ENCODE peak calls at places on chromosomes 6 and 20, in nine cellular contexts. D is psoas muscle; R is lung; M is CD4-positive, alpha-beta memory T cell; K is A549; A is CD4-positive, CD25-positive, alpha-beta regulatory T cell; W is right cardiac atrium; I is CD8-positive, alpha-beta memory T cell; T is CD4-positive, alpha-beta T cell. B is an unnamed sample. For H3K9me3, the result is how much of the 10 kb centered on the place peaks cover.

GRCh38 chr6:91299544-91300491 is 712.9 kb upstream of the MAP3K7 start:
- DNase-seq in I (no peak), W (peak), A (no peak), R (no peak), D (peak), M (no peak), K (no peak), T (no peak), B (no peak)

GRCh38 chr6:161353208-161353613 is 79.3 kb upstream of the AGPAT4 start:
- DNase-seq in A (no peak), W (peak), D (no peak), I (no peak), K (peak), M (no peak), R (no peak), T (no peak), B (no peak)

GRCh38 chr6:143400258-143401059 is 50.0 kb downstream of the ADAT2 start:
- DNase-seq in T (no peak), I (peak), K (no peak), M (peak), A (no peak), D (no peak), W (peak), R (peak), B (no peak)

GRCh38 chr6:153059757-153060156 is 57.2 kb upstream of the MTRF1L start:
- DNase-seq in R (no peak), W (no peak), K (peak), D (no peak), A (no peak), I (no peak), M (no peak), T (no peak), B (no peak)

GRCh38 chr20:829531-829930 is 4.0 kb upstream of the FAM110A start:
- DNase-seq in I (no peak), A (no peak), T (no peak), D (no peak), R (no peak), W (no peak), K (no peak), M (no peak), B (no peak)

GRCh38 chr6:44921787-44922186 is 406.3 kb upstream of the RUNX2 start:
- DNase-seq in T (no peak), I (no peak), W (no peak), R (peak), A (no peak), D (no peak), M (no peak), K (no peak), B (no peak)

GRCh38 chr6:135311446-135312200 is 130.5 kb downstream of the MYB start:
- DNase-seq in W (no peak), D (no peak), I (no peak), R (no peak), A (no peak), M (no peak), K (no peak), T (no peak), B (no peak)

GRCh38 chr6:21099338-21100314 is 493.9 kb upstream of the SOX4 start:
- DNase-seq in D (no peak), K (no peak), A (no peak), R (no peak), W (no peak), I (no peak), T (no peak), M (no peak), B (no peak)

GRCh38 chr6:112563368-112563767 is 216.2 kb downstream of the RFPL4B start:
- DNase-seq in W (no peak), I (no peak), M (no peak), A (no peak), D (no peak), K (no peak), T (no peak), R (no peak), B (no peak)

GRCh38 chr20:36991708-36992107 is 40.2 kb upstream of the SAMHD1 start:
- DNase-seq in R (no peak), I (no peak), A (no peak), W (no peak), K (no peak), T (no peak), D (no peak), M (no peak), B (no peak)
- H3K9me3 ChIP-seq in R (under half), I (under half), A (under half), W (under half), K (under half), T (under half), D (under half), M (under half), B (under half)

GRCh38 chr20:12941025-12941424 is 67.7 kb upstream of the SPTLC3 start:
- DNase-seq in T (no peak), R (no peak), K (no peak), M (no peak), I (no peak), W (no peak), A (no peak), D (no peak), B (no peak)
- H3K9me3 ChIP-seq in T (under half), R (under half), K (under half), M (under half), I (under half), W (under half), A (under half), D (under half), B (under half)

GRCh38 chr20:60361761-60362410 is 403.7 kb downstream of the CDH26 start:
- DNase-seq in A (no peak), T (no peak), K (no peak), I (no peak), D (no peak), R (no peak), M (no peak), W (no peak), B (no peak)
- H3K9me3 ChIP-seq in A (under half), T (under half), K (under half), I (under half), D (under half), R (under half), M (under half), W (under half), B (under half)

GRCh38 chr6:1031671-1032070 is 280.2 kb upstream of the FOXQ1 start:
- DNase-seq in D (no peak), R (no peak), I (no peak), M (no peak), A (no peak), T (no peak), W (no peak), K (no peak), B (no peak)
- H3K9me3 ChIP-seq in D (under half), R (under half), I (under half), M (under half), A (under half), T (under half), W (under half), K (under half), B (under half)

DNA sequence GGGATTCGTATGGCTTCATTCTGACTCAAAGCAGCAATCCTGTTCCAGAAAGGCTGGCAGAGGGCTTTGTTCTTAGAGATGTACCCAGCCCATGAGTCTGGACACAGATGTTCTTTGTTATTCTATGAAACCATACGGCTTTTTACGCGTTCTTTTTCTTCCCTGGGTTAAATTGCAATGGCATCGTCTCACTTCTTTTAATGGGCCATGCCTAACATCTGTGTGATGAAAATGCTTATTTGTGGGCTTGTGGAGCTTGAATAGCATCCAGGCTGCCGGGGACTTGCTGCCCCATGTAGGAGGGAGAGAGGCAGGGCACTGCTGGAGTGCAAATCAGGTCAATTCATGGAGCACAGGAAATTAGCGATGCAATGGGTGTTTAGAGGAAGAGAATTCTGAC is 19.4 kb downstream of the FAM50B start:
- DNase-seq in R (no peak), T (no peak), A (no peak), D (no peak), I (no peak), W (no peak), M (no peak), K (no peak), B (no peak)
- H3K9me3 ChIP-seq in R (under half), T (under half), A (under half), D (under half), I (under half), W (under half), M (under half), K (under half), B (under half)

DNA sequence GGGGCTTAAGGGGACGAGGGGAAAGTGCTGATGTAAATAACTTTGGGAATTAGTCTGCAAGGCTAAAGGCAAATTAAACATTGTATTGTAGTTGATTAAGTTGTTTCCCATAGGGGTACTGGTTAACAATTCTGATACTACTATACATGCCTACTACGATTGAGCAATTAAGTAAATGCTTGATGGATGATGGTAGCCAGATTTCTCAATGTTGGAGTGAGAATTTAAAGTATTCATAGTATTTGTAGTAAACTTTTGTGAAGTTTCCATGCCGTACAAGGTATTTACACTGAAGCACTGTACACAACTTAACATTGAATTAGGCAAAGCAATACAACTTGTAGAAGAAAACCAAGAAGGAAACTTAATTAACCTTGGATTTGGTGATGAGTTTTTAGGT is 852.3 kb downstream of the QKI start:
- DNase-seq in A (no peak), T (no peak), D (no peak), I (no peak), K (no peak), W (no peak), M (no peak), R (no peak), B (no peak)
- H3K9me3 ChIP-seq in A (under half), T (under half), D (under half), I (under half), K (under half), W (under half), M (under half), R (under half), B (under half)